ENCODE peak calls at places on chromosome 1, in six cellular contexts. Z is foreskin fibroblast, F is GM12865, J is esophagus squamous epithelium, H is psoas muscle, E is sigmoid colon. G is an unnamed sample.

GRCh38 chr1:160657477-160657820 is 10.6 kb upstream of the SLAMF1 start:
- DNase-seq in F (peak), H (no peak), Z (no peak), J (no peak), E (no peak), G (no peak)

GRCh38 chr1:86861424-86861823 is 52.5 kb downstream of the SELENOF start:
- DNase-seq in F (no peak), H (no peak), E (no peak), J (no peak), Z (no peak), G (no peak)

GRCh38 chr1:162676087-162676486 is 43.8 kb downstream of the DDR2 start:
- DNase-seq in E (peak), H (no peak), F (no peak), Z (peak), J (no peak), G (peak)

GRCh38 chr1:2376261-2376741 is 15.1 kb downstream of the MORN1 start:
- DNase-seq in J (no peak), F (no peak), E (peak), H (peak), Z (no peak), G (no peak)

GRCh38 chr1:201191723-201192477 is 1.3 kb downstream of the IGFN1 start:
- DNase-seq in E (no peak), Z (peak), J (no peak), H (no peak), F (no peak), G (no peak)

GRCh38 chr1:1437904-1438376 is 2.5 kb downstream of the VWA1 start:
- DNase-seq in E (no peak), Z (no peak), J (no peak), F (no peak), H (no peak), G (no peak)

GRCh38 chr1:109498161-109498801 is 4.4 kb downstream of the CYB561D1 start:
- DNase-seq in H (no peak), J (no peak), E (no peak), Z (no peak), F (peak), G (no peak)

GRCh38 chr1:229334269-229334668 is 8.6 kb downstream of the CCSAP start:
- DNase-seq in F (no peak), J (no peak), E (no peak), H (no peak), Z (no peak), G (no peak)

GRCh38 chr1:108685524-108685923 is 6.6 kb upstream of the PRPF38B start:
- DNase-seq in F (no peak), H (no peak), J (no peak), Z (no peak), E (no peak), G (no peak)

GRCh38 chr1:232904566-232904965 is 45.8 kb upstream of the NTPCR start:
- DNase-seq in E (no peak), J (no peak), Z (peak), H (no peak), F (peak), G (peak)

GRCh38 chr1:68384321-68384813 is 65.4 kb downstream of the RPE65 start:
- DNase-seq in F (no peak), E (no peak), Z (peak), J (no peak), H (no peak), G (peak)

GRCh38 chr1:197181982-197182381 is 35.5 kb upstream of the ASPM start:
- DNase-seq in J (no peak), F (peak), H (no peak), Z (no peak), E (no peak), G (no peak)

GRCh38 chr1:239829535-239829934 is 262.1 kb upstream of the FMN2 start:
- DNase-seq in J (no peak), Z (no peak), F (no peak), H (no peak), E (no peak), G (no peak)

GRCh38 chr1:229756666-229757065 is 130.6 kb downstream of the URB2 start:
- DNase-seq in J (no peak), E (no peak), F (no peak), H (no peak), Z (peak), G (peak)

GRCh38 chr1:37763791-37764741 is 854 bp downstream of the EPHA10 start:
- DNase-seq in J (no peak), Z (peak), E (no peak), H (no peak), F (peak), G (peak)

GRCh38 chr1:222243902-222244301 is 304.0 kb downstream of the HHIPL2 start:
- DNase-seq in E (no peak), Z (no peak), H (no peak), F (no peak), J (no peak), G (no peak)

GRCh38 chr1:226547754-226548191 is 791 bp upstream of the STUM start:
- DNase-seq in E (peak), H (peak), Z (peak), F (peak), J (no peak), G (peak)

GRCh38 chr1:221335161-221336101 is 406.5 kb downstream of the DUSP10 start:
- DNase-seq in F (no peak), J (no peak), H (peak), E (peak), Z (peak), G (peak)

DNA sequence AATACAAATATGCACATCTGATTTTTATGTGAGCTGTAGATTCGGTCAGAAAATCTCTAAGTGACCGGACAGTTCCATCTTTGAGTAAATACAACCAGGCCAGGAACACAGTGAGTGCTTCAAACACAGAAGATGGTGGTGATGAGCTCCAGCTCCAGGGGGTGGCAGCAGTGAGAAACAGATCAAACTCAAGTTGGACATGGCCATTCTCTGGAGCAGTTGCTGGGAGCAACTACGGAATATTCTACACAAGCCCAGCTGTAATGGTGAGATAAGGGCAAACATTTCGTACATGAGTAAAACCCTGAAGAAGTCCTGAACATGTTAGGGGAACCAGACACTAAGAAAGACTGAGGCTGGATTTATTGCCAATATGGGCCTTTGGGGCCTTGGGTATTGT is 100.7 kb downstream of the BARHL2 start:
- DNase-seq in Z (no peak), J (no peak), F (peak), H (no peak), E (no peak), G (no peak)
- H3K4me3 ChIP-seq in Z (no peak), J (no peak), F (no peak), H (no peak), E (no peak), G (no peak)

GRCh38 chr1:235270625-235271024 is 57.4 kb downstream of the ARID4B start:
- DNase-seq in J (no peak), E (no peak), Z (peak), H (no peak), F (peak), G (peak)
- TF ChIP-seq CTCF in J (no peak), E (no peak), Z (no peak), H (no peak), F (no peak), G (peak)

GRCh38 chr1:35882586-35882944 is 444 bp upstream of the AGO1 start:
- DNase-seq in F (no peak), H (no peak), Z (no peak), J (no peak), E (no peak), G (no peak)
- H3K4me3 ChIP-seq in F (no peak), H (peak), Z (peak), J (peak), E (peak), G (peak)

DNA sequence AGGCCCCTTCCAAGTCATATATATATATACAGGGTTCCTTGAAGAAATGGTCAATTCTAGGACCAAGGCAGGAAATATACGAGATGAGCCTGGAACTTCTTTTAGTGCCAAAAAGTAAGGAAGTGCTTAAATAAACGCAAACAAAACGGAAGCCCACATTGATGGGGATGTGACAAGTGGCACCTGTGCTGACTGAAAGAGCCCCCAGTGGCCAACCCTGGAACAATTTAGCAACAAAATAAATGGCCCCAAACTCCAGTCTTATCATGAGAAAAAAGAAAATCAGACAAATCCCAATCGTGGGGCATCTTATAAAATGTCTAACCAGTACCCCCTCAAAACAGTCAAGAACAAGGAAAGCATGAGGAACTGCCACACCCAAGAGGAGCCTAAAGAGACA is 17.7 kb downstream of the PLA2G5 start:
- DNase-seq in H (no peak), E (no peak), J (no peak), Z (no peak), F (peak), G (no peak)
- TF ChIP-seq CTCF in H (no peak), E (no peak), J (peak), Z (no peak), F (peak), G (peak)

GRCh38 chr1:7302873-7303272 is 468.2 kb upstream of the VAMP3 start:
- DNase-seq in Z (no peak), H (no peak), J (no peak), F (no peak), E (no peak), G (no peak)
- H3K4me3 ChIP-seq in Z (no peak), H (no peak), J (no peak), F (no peak), E (no peak), G (no peak)

GRCh38 chr1:17664322-17664721 is 90.8 kb upstream of the ACTL8 start:
- DNase-seq in Z (no peak), H (no peak), F (no peak), E (no peak), J (no peak), G (no peak)
- TF ChIP-seq CTCF in Z (no peak), H (no peak), F (no peak), E (no peak), J (no peak), G (peak)

GRCh38 chr1:75083848-75084514 is 50.2 kb upstream of the LHX8 start:
- DNase-seq in Z (no peak), H (no peak), J (no peak), E (no peak), F (no peak), G (no peak)
- H3K4me3 ChIP-seq in Z (no peak), H (no peak), J (no peak), E (no peak), F (no peak), G (no peak)

GRCh38 chr1:153922838-153923652 is at the start of gene GATAD2B:
- DNase-seq in H (peak), E (peak), J (peak), Z (peak), F (peak), G (peak)

GRCh38 chr1:153921080-153921802 is 1.5 kb downstream of the GATAD2B start:
- DNase-seq in H (no peak), E (no peak), F (no peak), J (no peak), Z (no peak), G (no peak)

GRCh38 chr1:153919879-153920852 is 2.6 kb downstream of the GATAD2B start:
- DNase-seq in F (peak), E (no peak), J (no peak), Z (peak), H (no peak), G (no peak)

GRCh38 chr1:153921803-153922075 is 1.0 kb downstream of the GATAD2B start:
- DNase-seq in H (no peak), E (no peak), Z (no peak), J (no peak), F (no peak), G (no peak)

GRCh38 chr1:153922076-153922837 is 515 bp downstream of the GATAD2B start:
- DNase-seq in Z (peak), E (no peak), J (no peak), F (peak), H (peak), G (no peak)
- TF ChIP-seq CTCF in Z (no peak), E (no peak), J (peak), F (peak), H (no peak), G (no peak)

GRCh38 chr1:234535208-234535607 is 56.2 kb upstream of the TARBP1 start:
- DNase-seq in E (peak), F (no peak), Z (no peak), H (no peak), J (no peak), G (no peak)

GRCh38 chr1:234535763-234536515 is 57.0 kb upstream of the TARBP1 start:
- DNase-seq in E (peak), J (no peak), H (peak), Z (no peak), F (no peak), G (no peak)

GRCh38 chr1:234532511-234532922 is 53.5 kb upstream of the TARBP1 start:
- DNase-seq in F (no peak), H (peak), E (peak), J (no peak), Z (no peak), G (no peak)

GRCh38 chr1:234533034-234533571 is 54.1 kb upstream of the TARBP1 start:
- DNase-seq in H (peak), E (peak), Z (peak), F (no peak), J (no peak), G (peak)

DNA sequence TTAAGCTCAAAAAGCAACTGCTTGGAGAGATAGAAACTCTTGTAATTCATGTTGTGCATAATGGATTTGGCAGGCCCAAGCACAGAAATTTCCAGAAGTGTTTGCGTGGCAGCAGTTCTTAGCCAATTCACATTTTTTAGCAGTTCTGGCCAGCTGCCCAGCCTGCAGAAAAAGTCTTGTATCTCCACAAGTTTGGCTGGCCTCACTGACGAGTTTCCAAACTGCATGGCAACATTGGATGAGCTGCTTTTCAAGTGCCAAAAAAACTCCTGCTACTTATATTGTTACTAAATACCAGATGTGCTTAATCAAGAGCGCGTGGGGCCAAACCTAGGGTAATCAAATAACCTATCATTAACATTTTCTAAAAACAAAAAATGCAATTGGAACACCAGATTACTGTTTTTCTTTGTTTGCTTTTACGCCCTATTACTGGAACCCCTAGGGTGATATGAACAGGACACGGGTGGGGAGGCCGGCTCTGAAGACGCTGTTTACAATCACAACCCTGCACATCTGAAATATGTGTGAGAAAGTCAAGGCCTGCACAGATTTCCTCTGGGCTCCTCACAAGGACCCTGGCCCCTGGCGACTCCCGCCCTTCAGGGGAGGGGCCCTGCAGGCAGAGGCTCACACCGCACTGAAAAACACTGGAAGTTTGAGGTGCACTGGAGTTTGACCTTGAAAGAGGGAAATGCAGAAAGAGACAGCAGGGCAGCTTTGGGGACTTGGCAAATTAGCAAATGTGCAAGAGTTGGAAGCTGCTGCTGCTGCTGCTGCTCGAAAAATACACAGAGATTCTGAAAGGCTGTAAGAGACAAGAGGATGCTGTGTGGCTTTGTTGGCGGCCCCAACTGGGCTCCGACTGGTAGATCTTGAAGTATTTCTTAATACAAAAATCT is 55.2 kb upstream of the TARBP1 start:
- DNase-seq in F (no peak), J (no peak), Z (peak), E (peak), H (peak), G (peak)
- H3K4me3 ChIP-seq in F (no peak), J (no peak), Z (no peak), E (no peak), H (no peak), G (no peak)

DNA sequence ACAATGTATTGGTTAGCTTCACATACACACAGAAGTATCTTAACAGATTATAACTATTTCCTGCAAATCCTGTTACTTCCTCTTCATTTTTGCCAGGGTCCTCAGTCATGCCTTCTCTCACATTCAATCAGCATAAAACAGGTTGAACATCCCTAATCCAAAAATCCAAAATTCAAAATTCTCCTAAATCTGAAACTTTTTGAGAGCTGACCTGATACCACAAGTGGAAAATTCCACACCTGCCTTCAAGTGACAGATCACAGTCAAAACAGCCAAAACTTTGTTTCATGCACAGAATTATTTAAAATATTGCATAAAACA is 62.9 kb upstream of the FBXO28 start:
- DNase-seq in Z (no peak), F (no peak), H (no peak), J (no peak), E (no peak), G (no peak)
- TF ChIP-seq CTCF in Z (no peak), F (no peak), H (no peak), J (no peak), E (no peak), G (no peak)